ENCODE peak calls at places on chromosome 17, in seven cellular contexts. One of them, this sample, is unnamed.

GRCh38 chr17:79651751-79652150 is 40.9 kb upstream of the RBFOX3 start:
- DNase-seq in mammary epithelial cell: no peak
- DNase-seq in NCI-H1930: no peak
- DNase-seq in kidney glomerular epithelial cell: no peak
- DNase-seq in BJ: no peak
- DNase-seq in stimulated activated CD4-positive, alpha-beta T cell treated with anti-CD3 and anti-CD28 coated beads, TNF-alpha, amount 100 ng/mL, for 1 hour: no peak
- DNase-seq in GM04503: no peak
- DNase-seq in this sample: no peak

GRCh38 chr17:52157161-52157560 is 1.4 kb downstream of the CA10 start:
- DNase-seq in stimulated activated CD4-positive, alpha-beta T cell treated with anti-CD3 and anti-CD28 coated beads, TNF-alpha, amount 100 ng/mL, for 1 hour: no peak
- DNase-seq in NCI-H1930: no peak
- DNase-seq in kidney glomerular epithelial cell: no peak
- DNase-seq in mammary epithelial cell: no peak
- DNase-seq in GM04503: no peak
- DNase-seq in BJ: no peak
- DNase-seq in this sample: no peak

GRCh38 chr17:49775546-49776260 is 11.8 kb upstream of the FAM117A start:
- DNase-seq in NCI-H1930: no peak
- DNase-seq in stimulated activated CD4-positive, alpha-beta T cell treated with anti-CD3 and anti-CD28 coated beads, TNF-alpha, amount 100 ng/mL, for 1 hour: no peak
- DNase-seq in kidney glomerular epithelial cell: no peak
- DNase-seq in mammary epithelial cell: no peak
- DNase-seq in GM04503: no peak
- DNase-seq in BJ: no peak
- DNase-seq in this sample: no peak

GRCh38 chr17:13888043-13888442 is 181.3 kb upstream of the COX10 start:
- DNase-seq in BJ: no peak
- DNase-seq in stimulated activated CD4-positive, alpha-beta T cell treated with anti-CD3 and anti-CD28 coated beads, TNF-alpha, amount 100 ng/mL, for 1 hour: no peak
- DNase-seq in kidney glomerular epithelial cell: no peak
- DNase-seq in GM04503: peak; percentile 4
- DNase-seq in mammary epithelial cell: no peak
- DNase-seq in NCI-H1930: no peak
- DNase-seq in this sample: peak; percentile 22

GRCh38 chr17:69434164-69434579 is 19.7 kb downstream of the MAP2K6 start:
- DNase-seq in kidney glomerular epithelial cell: peak; percentile 64
- DNase-seq in stimulated activated CD4-positive, alpha-beta T cell treated with anti-CD3 and anti-CD28 coated beads, TNF-alpha, amount 100 ng/mL, for 1 hour: no peak
- DNase-seq in NCI-H1930: no peak
- DNase-seq in GM04503: no peak
- DNase-seq in BJ: no peak
- DNase-seq in mammary epithelial cell: peak; percentile 78
- DNase-seq in this sample: no peak

GRCh38 chr17:66507103-66507923 is 204.9 kb downstream of the PRKCA start:
- DNase-seq in mammary epithelial cell: peak; percentile 71
- DNase-seq in NCI-H1930: no peak
- DNase-seq in GM04503: peak; percentile 46
- DNase-seq in BJ: no peak
- DNase-seq in kidney glomerular epithelial cell: peak; percentile 8
- DNase-seq in stimulated activated CD4-positive, alpha-beta T cell treated with anti-CD3 and anti-CD28 coated beads, TNF-alpha, amount 100 ng/mL, for 1 hour: no peak
- DNase-seq in this sample: peak; percentile 71

GRCh38 chr17:34009946-34010345 is 245.1 kb upstream of the CCL2 start:
- DNase-seq in BJ: no peak
- DNase-seq in kidney glomerular epithelial cell: no peak
- DNase-seq in NCI-H1930: no peak
- DNase-seq in GM04503: no peak
- DNase-seq in mammary epithelial cell: no peak
- DNase-seq in stimulated activated CD4-positive, alpha-beta T cell treated with anti-CD3 and anti-CD28 coated beads, TNF-alpha, amount 100 ng/mL, for 1 hour: no peak
- DNase-seq in this sample: no peak

GRCh38 chr17:75572713-75573539 is 14.7 kb upstream of the MYO15B start:
- DNase-seq in stimulated activated CD4-positive, alpha-beta T cell treated with anti-CD3 and anti-CD28 coated beads, TNF-alpha, amount 100 ng/mL, for 1 hour: no peak
- DNase-seq in NCI-H1930: no peak
- DNase-seq in kidney glomerular epithelial cell: no peak
- DNase-seq in mammary epithelial cell: no peak
- DNase-seq in GM04503: no peak
- DNase-seq in BJ: no peak
- DNase-seq in this sample: no peak

GRCh38 chr17:76441681-76442340 is 11.1 kb downstream of the UBE2O start:
- DNase-seq in kidney glomerular epithelial cell: no peak
- DNase-seq in mammary epithelial cell: no peak
- DNase-seq in stimulated activated CD4-positive, alpha-beta T cell treated with anti-CD3 and anti-CD28 coated beads, TNF-alpha, amount 100 ng/mL, for 1 hour: no peak
- DNase-seq in NCI-H1930: no peak
- DNase-seq in GM04503: no peak
- DNase-seq in BJ: no peak
- DNase-seq in this sample: no peak

GRCh38 chr17:77366558-77367245 is 225.9 kb downstream of the SEC14L1 start:
- DNase-seq in mammary epithelial cell: no peak
- DNase-seq in kidney glomerular epithelial cell: peak; percentile 43
- DNase-seq in GM04503: no peak
- DNase-seq in stimulated activated CD4-positive, alpha-beta T cell treated with anti-CD3 and anti-CD28 coated beads, TNF-alpha, amount 100 ng/mL, for 1 hour: no peak
- DNase-seq in BJ: no peak
- DNase-seq in NCI-H1930: no peak
- DNase-seq in this sample: peak; percentile 80

GRCh38 chr17:61461586-61461966 is 9.4 kb downstream of the TBX4 start:
- DNase-seq in GM04503: no peak
- DNase-seq in mammary epithelial cell: no peak
- DNase-seq in NCI-H1930: no peak
- DNase-seq in kidney glomerular epithelial cell: no peak
- DNase-seq in BJ: no peak
- DNase-seq in stimulated activated CD4-positive, alpha-beta T cell treated with anti-CD3 and anti-CD28 coated beads, TNF-alpha, amount 100 ng/mL, for 1 hour: no peak
- DNase-seq in this sample: no peak

GRCh38 chr17:60087882-60088669 is 9.4 kb upstream of the HEATR6 start:
- DNase-seq in stimulated activated CD4-positive, alpha-beta T cell treated with anti-CD3 and anti-CD28 coated beads, TNF-alpha, amount 100 ng/mL, for 1 hour: no peak
- DNase-seq in GM04503: no peak
- DNase-seq in mammary epithelial cell: no peak
- DNase-seq in kidney glomerular epithelial cell: peak; percentile 19
- DNase-seq in NCI-H1930: no peak
- DNase-seq in BJ: no peak
- DNase-seq in this sample: peak; percentile 87

GRCh38 chr17:32927724-32928526 is at the start of gene TMEM98:
- DNase-seq in stimulated activated CD4-positive, alpha-beta T cell treated with anti-CD3 and anti-CD28 coated beads, TNF-alpha, amount 100 ng/mL, for 1 hour: no peak
- DNase-seq in GM04503: no peak
- DNase-seq in kidney glomerular epithelial cell: no peak
- DNase-seq in NCI-H1930: no peak
- DNase-seq in mammary epithelial cell: no peak
- DNase-seq in BJ: no peak
- DNase-seq in this sample: no peak

GRCh38 chr17:9227819-9228407 is 206.6 kb downstream of the NTN1 start:
- DNase-seq in BJ: no peak
- DNase-seq in mammary epithelial cell: no peak
- DNase-seq in kidney glomerular epithelial cell: no peak
- DNase-seq in NCI-H1930: no peak
- DNase-seq in stimulated activated CD4-positive, alpha-beta T cell treated with anti-CD3 and anti-CD28 coated beads, TNF-alpha, amount 100 ng/mL, for 1 hour: no peak
- DNase-seq in GM04503: no peak
- DNase-seq in this sample: no peak

GRCh38 chr17:27997044-27997401 is 45.5 kb upstream of the NLK start:
- DNase-seq in stimulated activated CD4-positive, alpha-beta T cell treated with anti-CD3 and anti-CD28 coated beads, TNF-alpha, amount 100 ng/mL, for 1 hour: no peak
- DNase-seq in BJ: no peak
- DNase-seq in GM04503: no peak
- DNase-seq in mammary epithelial cell: no peak
- DNase-seq in NCI-H1930: no peak
- DNase-seq in kidney glomerular epithelial cell: no peak
- DNase-seq in this sample: no peak

GRCh38 chr17:9940826-9941225 is 35.8 kb upstream of the RCVRN start:
- DNase-seq in mammary epithelial cell: no peak
- DNase-seq in stimulated activated CD4-positive, alpha-beta T cell treated with anti-CD3 and anti-CD28 coated beads, TNF-alpha, amount 100 ng/mL, for 1 hour: no peak
- DNase-seq in BJ: no peak
- DNase-seq in kidney glomerular epithelial cell: no peak
- DNase-seq in GM04503: no peak
- DNase-seq in NCI-H1930: no peak
- DNase-seq in this sample: no peak

GRCh38 chr17:76987486-76987885 is 119.3 kb downstream of the MGAT5B start:
- DNase-seq in BJ: no peak
- DNase-seq in kidney glomerular epithelial cell: no peak
- DNase-seq in stimulated activated CD4-positive, alpha-beta T cell treated with anti-CD3 and anti-CD28 coated beads, TNF-alpha, amount 100 ng/mL, for 1 hour: no peak
- DNase-seq in GM04503: no peak
- DNase-seq in NCI-H1930: no peak
- DNase-seq in mammary epithelial cell: no peak
- DNase-seq in this sample: no peak

GRCh38 chr17:1709971-1710806 is at the start of gene TLCD2:
- DNase-seq in stimulated activated CD4-positive, alpha-beta T cell treated with anti-CD3 and anti-CD28 coated beads, TNF-alpha, amount 100 ng/mL, for 1 hour: no peak
- DNase-seq in kidney glomerular epithelial cell: peak; percentile 56
- DNase-seq in GM04503: no peak
- DNase-seq in NCI-H1930: no peak
- DNase-seq in mammary epithelial cell: peak; percentile 60
- DNase-seq in BJ: no peak
- DNase-seq in this sample: peak; percentile 58

GRCh38 chr17:6086603-6087400 is 16.6 kb downstream of the WSCD1 start:
- DNase-seq in GM04503: no peak
- DNase-seq in kidney glomerular epithelial cell: no peak
- DNase-seq in mammary epithelial cell: no peak
- DNase-seq in NCI-H1930: no peak
- DNase-seq in BJ: no peak
- DNase-seq in stimulated activated CD4-positive, alpha-beta T cell treated with anti-CD3 and anti-CD28 coated beads, TNF-alpha, amount 100 ng/mL, for 1 hour: no peak
- DNase-seq in this sample: no peak

GRCh38 chr17:18186271-18186982 is 2.8 kb downstream of the ALKBH5 start:
- DNase-seq in stimulated activated CD4-positive, alpha-beta T cell treated with anti-CD3 and anti-CD28 coated beads, TNF-alpha, amount 100 ng/mL, for 1 hour: no peak
- DNase-seq in kidney glomerular epithelial cell: no peak
- DNase-seq in GM04503: no peak
- DNase-seq in NCI-H1930: no peak
- DNase-seq in mammary epithelial cell: no peak
- DNase-seq in BJ: no peak
- DNase-seq in this sample: no peak

GRCh38 chr17:17241656-17242055 is 4.7 kb upstream of the FLCN start:
- DNase-seq in mammary epithelial cell: no peak
- DNase-seq in GM04503: no peak
- DNase-seq in BJ: no peak
- DNase-seq in NCI-H1930: no peak
- DNase-seq in stimulated activated CD4-positive, alpha-beta T cell treated with anti-CD3 and anti-CD28 coated beads, TNF-alpha, amount 100 ng/mL, for 1 hour: no peak
- DNase-seq in kidney glomerular epithelial cell: no peak
- DNase-seq in this sample: no peak

GRCh38 chr17:49637739-49638138 is 40.2 kb downstream of the SPOP start:
- DNase-seq in kidney glomerular epithelial cell: no peak
- DNase-seq in NCI-H1930: no peak
- DNase-seq in mammary epithelial cell: no peak
- DNase-seq in GM04503: no peak
- DNase-seq in BJ: no peak
- DNase-seq in stimulated activated CD4-positive, alpha-beta T cell treated with anti-CD3 and anti-CD28 coated beads, TNF-alpha, amount 100 ng/mL, for 1 hour: no peak
- DNase-seq in this sample: no peak

GRCh38 chr17:38454528-38454927 is 26.3 kb downstream of the ARHGAP23 start:
- DNase-seq in kidney glomerular epithelial cell: peak; percentile 71
- DNase-seq in BJ: no peak
- DNase-seq in stimulated activated CD4-positive, alpha-beta T cell treated with anti-CD3 and anti-CD28 coated beads, TNF-alpha, amount 100 ng/mL, for 1 hour: no peak
- DNase-seq in GM04503: peak; percentile 62
- DNase-seq in NCI-H1930: no peak
- DNase-seq in mammary epithelial cell: peak; percentile 75
- DNase-seq in this sample: peak; percentile 89

GRCh38 chr17:6346986-6347385 is 87.9 kb downstream of the AIPL1 start:
- DNase-seq in BJ: no peak
- DNase-seq in GM04503: no peak
- DNase-seq in NCI-H1930: no peak
- DNase-seq in stimulated activated CD4-positive, alpha-beta T cell treated with anti-CD3 and anti-CD28 coated beads, TNF-alpha, amount 100 ng/mL, for 1 hour: no peak
- DNase-seq in mammary epithelial cell: no peak
- DNase-seq in kidney glomerular epithelial cell: no peak
- DNase-seq in this sample: no peak

GRCh38 chr17:57649731-57650484 is 95.2 kb downstream of the CCDC182 start:
- DNase-seq in BJ: no peak
- DNase-seq in NCI-H1930: no peak
- DNase-seq in mammary epithelial cell: no peak
- DNase-seq in stimulated activated CD4-positive, alpha-beta T cell treated with anti-CD3 and anti-CD28 coated beads, TNF-alpha, amount 100 ng/mL, for 1 hour: no peak
- DNase-seq in GM04503: no peak
- DNase-seq in kidney glomerular epithelial cell: no peak
- DNase-seq in this sample: peak; percentile 54

GRCh38 chr17:76726231-76726765 is at the start of gene JMJD6:
- DNase-seq in kidney glomerular epithelial cell: peak; percentile 90
- DNase-seq in mammary epithelial cell: peak; percentile 97
- DNase-seq in GM04503: peak; percentile 78
- DNase-seq in NCI-H1930: peak; percentile 97
- DNase-seq in BJ: peak; percentile 81
- DNase-seq in stimulated activated CD4-positive, alpha-beta T cell treated with anti-CD3 and anti-CD28 coated beads, TNF-alpha, amount 100 ng/mL, for 1 hour: peak; percentile 90
- DNase-seq in this sample: peak; percentile 96

GRCh38 chr17:68511671-68512246 is 471 bp upstream of the PRKAR1A start:
- DNase-seq in stimulated activated CD4-positive, alpha-beta T cell treated with anti-CD3 and anti-CD28 coated beads, TNF-alpha, amount 100 ng/mL, for 1 hour: no peak
- DNase-seq in NCI-H1930: peak; percentile 81
- DNase-seq in mammary epithelial cell: peak; percentile 83
- DNase-seq in BJ: peak; percentile 15
- DNase-seq in kidney glomerular epithelial cell: peak; percentile 80
- DNase-seq in GM04503: no peak
- DNase-seq in this sample: peak; percentile 71

GRCh38 chr17:71601894-71602504 is 518.8 kb upstream of the SOX9 start:
- DNase-seq in kidney glomerular epithelial cell: no peak
- DNase-seq in NCI-H1930: no peak
- DNase-seq in stimulated activated CD4-positive, alpha-beta T cell treated with anti-CD3 and anti-CD28 coated beads, TNF-alpha, amount 100 ng/mL, for 1 hour: no peak
- DNase-seq in BJ: no peak
- DNase-seq in GM04503: no peak
- DNase-seq in mammary epithelial cell: no peak
- DNase-seq in this sample: no peak

GRCh38 chr17:77404812-77405581 is 264.2 kb downstream of the SEC14L1 start:
- DNase-seq in BJ: no peak
- DNase-seq in kidney glomerular epithelial cell: peak; percentile 50
- DNase-seq in GM04503: peak; percentile 48
- DNase-seq in NCI-H1930: no peak
- DNase-seq in stimulated activated CD4-positive, alpha-beta T cell treated with anti-CD3 and anti-CD28 coated beads, TNF-alpha, amount 100 ng/mL, for 1 hour: peak; percentile 62
- DNase-seq in mammary epithelial cell: peak; percentile 74
- DNase-seq in this sample: peak; percentile 87

GRCh38 chr17:43913584-43913983 is 6.2 kb upstream of the MPP2 start:
- DNase-seq in stimulated activated CD4-positive, alpha-beta T cell treated with anti-CD3 and anti-CD28 coated beads, TNF-alpha, amount 100 ng/mL, for 1 hour: no peak
- DNase-seq in kidney glomerular epithelial cell: no peak
- DNase-seq in BJ: no peak
- DNase-seq in NCI-H1930: no peak
- DNase-seq in GM04503: no peak
- DNase-seq in mammary epithelial cell: no peak
- DNase-seq in this sample: no peak

GRCh38 chr17:62678214-62678919 is 50.9 kb downstream of the MRC2 start:
- DNase-seq in GM04503: no peak
- DNase-seq in kidney glomerular epithelial cell: no peak
- DNase-seq in mammary epithelial cell: no peak
- DNase-seq in stimulated activated CD4-positive, alpha-beta T cell treated with anti-CD3 and anti-CD28 coated beads, TNF-alpha, amount 100 ng/mL, for 1 hour: no peak
- DNase-seq in NCI-H1930: no peak
- DNase-seq in BJ: no peak
- DNase-seq in this sample: no peak

GRCh38 chr17:3974980-3975379 is 10.7 kb upstream of the ATP2A3 start:
- DNase-seq in mammary epithelial cell: no peak
- DNase-seq in stimulated activated CD4-positive, alpha-beta T cell treated with anti-CD3 and anti-CD28 coated beads, TNF-alpha, amount 100 ng/mL, for 1 hour: no peak
- DNase-seq in kidney glomerular epithelial cell: no peak
- DNase-seq in GM04503: no peak
- DNase-seq in BJ: no peak
- DNase-seq in NCI-H1930: no peak
- DNase-seq in this sample: no peak

GRCh38 chr17:77798481-77798880 is 160.0 kb upstream of the TNRC6C start:
- DNase-seq in GM04503: no peak
- DNase-seq in stimulated activated CD4-positive, alpha-beta T cell treated with anti-CD3 and anti-CD28 coated beads, TNF-alpha, amount 100 ng/mL, for 1 hour: no peak
- DNase-seq in kidney glomerular epithelial cell: no peak
- DNase-seq in mammary epithelial cell: no peak
- DNase-seq in NCI-H1930: no peak
- DNase-seq in BJ: no peak
- DNase-seq in this sample: no peak

GRCh38 chr17:34556384-34556783 is 23.0 kb upstream of the TMEM132E start:
- DNase-seq in stimulated activated CD4-positive, alpha-beta T cell treated with anti-CD3 and anti-CD28 coated beads, TNF-alpha, amount 100 ng/mL, for 1 hour: no peak
- DNase-seq in kidney glomerular epithelial cell: no peak
- DNase-seq in NCI-H1930: no peak
- DNase-seq in BJ: no peak
- DNase-seq in GM04503: no peak
- DNase-seq in mammary epithelial cell: no peak
- DNase-seq in this sample: no peak